ENCODE peak calls at places on chromosomes 7 and 10, in seven cellular contexts. U is activated T-helper 1 cell treated with anti-CD3 and anti-CD28 coated beads, Interleukin-2, amount 50 U/mL, for 16 hours; Z is posterior vena cava; E is T1000; H is stimulated activated CD8-positive, alpha-beta memory T cell treated with anti-CD3 and anti-CD28 coated beads, Interleukin-15, amount 100 ng/mL, for 48 hours; D is stimulated activated naive CD8-positive, alpha-beta T cell treated with anti-CD3 and anti-CD28 coated beads, Interleukin-15, Interleukin-2, amounts not matched to agents 100 U/mL and 50 U/mL, for 24 hours; L is fibroblast of mammary gland. T is an unnamed sample.

GRCh38 chr10:91589015-91589655 is 43.7 kb downstream of the PPP1R3C start:
- DNase-seq in U (no peak), Z (no peak), E (no peak), H (no peak), D (no peak), L (peak), T (peak)

GRCh38 chr10:116654816-116655215 is 34.1 kb downstream of the PNLIPRP2 start:
- DNase-seq in U (no peak), Z (no peak), E (no peak), H (no peak), D (no peak), L (no peak), T (no peak)

GRCh38 chr7:141074997-141075396 is 1.1 kb downstream of the TMEM178B start:
- DNase-seq in U (no peak), Z (no peak), E (no peak), H (no peak), D (no peak), L (no peak), T (no peak)

GRCh38 chr10:59129867-59130266 is 46.6 kb upstream of the PHYHIPL start:
- DNase-seq in U (no peak), Z (no peak), E (no peak), H (no peak), D (no peak), L (no peak), T (no peak)

GRCh38 chr10:49107890-49108274 is 7.4 kb downstream of the VSTM4 start:
- DNase-seq in U (no peak), Z (no peak), E (no peak), H (no peak), D (no peak), L (no peak), T (no peak)

GRCh38 chr10:94178475-94179251 is 184.1 kb downstream of the NOC3L start:
- DNase-seq in U (no peak), Z (no peak), E (no peak), H (no peak), D (no peak), L (no peak), T (peak)

GRCh38 chr7:159019111-159019510 is 125.6 kb downstream of the VIPR2 start:
- DNase-seq in U (no peak), Z (peak), E (no peak), H (no peak), D (no peak), L (no peak), T (no peak)

GRCh38 chr10:26355241-26355640 is 82.9 kb upstream of the APBB1IP start:
- DNase-seq in U (no peak), Z (no peak), E (no peak), H (no peak), D (no peak), L (no peak), T (no peak)

GRCh38 chr7:111561659-111561908 is 708 bp downstream of the IMMP2L start:
- DNase-seq in U (no peak), Z (no peak), E (no peak), H (no peak), D (peak), L (no peak), T (no peak)

GRCh38 chr7:115707236-115707635 is 323.3 kb downstream of the TFEC start:
- DNase-seq in U (no peak), Z (no peak), E (no peak), H (no peak), D (no peak), L (peak), T (no peak)

GRCh38 chr7:4725014-4725951 is 43.2 kb downstream of the FOXK1 start:
- DNase-seq in U (no peak), Z (peak), E (peak), H (peak), D (peak), L (peak), T (peak)

GRCh38 chr7:100804681-100805431 is 22.5 kb downstream of the EPHB4 start:
- DNase-seq in U (no peak), Z (no peak), E (no peak), H (no peak), D (no peak), L (no peak), T (no peak)

GRCh38 chr10:98316661-98317060 is 48.7 kb upstream of the LOXL4 start:
- DNase-seq in U (no peak), Z (no peak), E (no peak), H (no peak), D (no peak), L (peak), T (peak)

GRCh38 chr10:116878123-116878522 is 28.8 kb downstream of the ENO4 start:
- DNase-seq in U (no peak), Z (no peak), E (no peak), H (no peak), D (no peak), L (no peak), T (no peak)

T was measured in SJSA1.